ENCODE peak calls at places on chromosomes 16 and 17, in nine cellular contexts. M is IMR-90, S is osteoblast, W is neuronal stem cell, N is DND-41, L is GM23248, O is PC-3, X is neural progenitor cell, D is fibroblast of lung. G is an unnamed sample.

GRCh38 chr17:81994593-81995462 is 17.4 kb downstream of the ASPSCR1 start:
- DNase-seq in M (no peak), S (no peak), W (no peak), N (no peak), L (no peak), O (no peak), X (no peak), D (peak; percentile 33), G (no peak)

GRCh38 chr16:85612191-85612800 is 826 bp upstream of the GSE1 start:
- DNase-seq in M (peak; percentile 85), S (peak; percentile 100), W (peak; percentile 31), N (no peak), L (peak; percentile 97), O (peak; percentile 88), X (peak; percentile 55), D (peak; percentile 85), G (no peak)

GRCh38 chr16:20873331-20873730 is 26.8 kb downstream of the DCUN1D3 start:
- DNase-seq in M (no peak), S (no peak), W (peak; percentile 6), N (no peak), L (no peak), O (no peak), X (no peak), D (no peak), G (no peak)

GRCh38 chr16:56336071-56336688 is 89.2 kb downstream of the AMFR start:
- DNase-seq in M (no peak), S (no peak), W (no peak), N (no peak), L (no peak), O (peak; percentile 28), X (no peak), D (no peak), G (no peak)

GRCh38 chr16:88914750-88915368 is 48.4 kb upstream of the PABPN1L start:
- DNase-seq in M (peak; percentile 25), S (peak; percentile 99), W (no peak), N (no peak), L (peak; percentile 88), O (no peak), X (no peak), D (peak; percentile 62), G (no peak)

GRCh38 chr16:85601730-85602401 is 11.3 kb upstream of the GSE1 start:
- DNase-seq in M (peak; percentile 24), S (no peak), W (no peak), N (no peak), L (peak; percentile 54), O (no peak), X (no peak), D (no peak), G (no peak)

GRCh38 chr16:67156146-67156844 is 3.4 kb downstream of the TRADD start:
- DNase-seq in M (no peak), S (peak; percentile 75), W (no peak), N (no peak), L (no peak), O (no peak), X (no peak), D (no peak), G (no peak)

GRCh38 chr17:50538549-50539410 is 6.2 kb downstream of the EPN3 start:
- DNase-seq in M (no peak), S (peak; percentile 80), W (no peak), N (no peak), L (no peak), O (no peak), X (no peak), D (no peak), G (no peak)

GRCh38 chr17:28950017-28950751 is 1.1 kb downstream of the PHF12 start:
- DNase-seq in M (peak; percentile 39), S (no peak), W (peak; percentile 60), N (peak; percentile 73), L (peak; percentile 61), O (peak; percentile 11), X (peak; percentile 76), D (peak; percentile 58), G (peak; percentile 54)

GRCh38 chr17:19392303-19392702 is 5.3 kb upstream of the MFAP4 start:
- DNase-seq in M (no peak), S (no peak), W (no peak), N (no peak), L (no peak), O (no peak), X (no peak), D (no peak), G (no peak)

GRCh38 chr17:62309381-62309780 is 71.0 kb upstream of the EFCAB3 start:
- DNase-seq in M (no peak), S (no peak), W (no peak), N (no peak), L (no peak), O (no peak), X (no peak), D (peak; percentile 3), G (no peak)

GRCh38 chr17:31297090-31297489 is at the start of gene OMG:
- DNase-seq in M (no peak), S (no peak), W (peak; percentile 4), N (no peak), L (no peak), O (no peak), X (peak; percentile 30), D (no peak), G (no peak)

GRCh38 chr16:86942469-86943175 is 364.3 kb downstream of the FOXL1 start:
- DNase-seq in M (no peak), S (peak; percentile 94), W (no peak), N (no peak), L (peak; percentile 90), O (peak; percentile 53), X (no peak), D (peak; percentile 31), G (no peak)

GRCh38 chr16:19138601-19139000 is 24.8 kb downstream of the ITPRIPL2 start:
- DNase-seq in M (peak; percentile 89), S (peak; percentile 58), W (no peak), N (no peak), L (peak; percentile 76), O (peak; percentile 47), X (no peak), D (peak; percentile 95), G (peak; percentile 49)

GRCh38 chr16:19137621-19138128 is 23.9 kb downstream of the ITPRIPL2 start:
- DNase-seq in M (no peak), S (no peak), W (no peak), N (no peak), L (no peak), O (no peak), X (no peak), D (no peak), G (no peak)

GRCh38 chr16:19140392-19140791 is 26.6 kb downstream of the ITPRIPL2 start:
- DNase-seq in M (no peak), S (no peak), W (no peak), N (no peak), L (no peak), O (no peak), X (no peak), D (no peak), G (no peak)

GRCh38 chr16:19137201-19137601 is 23.4 kb downstream of the ITPRIPL2 start:
- DNase-seq in M (no peak), S (no peak), W (no peak), N (no peak), L (peak; percentile 23), O (peak; percentile 82), X (no peak), D (peak; percentile 74), G (no peak)

DNA sequence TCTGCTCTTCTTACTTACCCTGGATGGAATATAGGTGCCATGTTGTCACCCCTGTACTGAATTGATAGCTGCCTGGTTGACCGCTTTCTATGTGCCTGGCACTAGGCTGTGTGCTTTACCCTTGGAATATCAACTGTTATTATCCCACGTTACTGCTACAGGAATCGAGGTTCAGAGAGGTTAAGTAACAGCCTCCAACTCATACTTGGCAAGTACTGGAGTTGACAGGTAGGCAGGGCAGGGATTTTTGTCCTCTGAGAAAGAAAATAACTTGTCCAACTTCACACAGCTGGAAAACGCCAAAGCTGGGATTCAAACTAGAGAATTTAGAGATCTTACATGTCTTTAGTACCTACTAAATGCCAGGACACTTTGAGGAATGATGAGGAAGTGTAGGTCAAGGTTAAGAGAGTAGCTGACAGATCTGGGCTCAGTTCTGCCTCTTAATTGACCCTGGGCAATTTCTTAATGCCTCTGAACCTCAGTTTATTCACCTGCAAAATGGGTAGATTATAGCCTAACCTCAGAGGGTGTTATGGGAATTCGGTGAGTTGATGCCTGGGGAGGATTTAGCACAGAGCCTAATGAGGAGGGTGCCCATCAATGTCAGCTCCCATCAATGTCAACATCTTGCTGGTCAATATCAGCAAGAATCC is 25.8 kb downstream of the ITPRIPL2 start:
- DNase-seq in M (no peak), S (no peak), W (no peak), N (no peak), L (no peak), O (no peak), X (no peak), D (no peak), G (no peak)
- H2AFZ ChIP-seq in M (peak overlapping the region; percentile 48), S (no peak overlapping the region), W (no peak overlapping the region), N (no peak overlapping the region), L (no peak overlapping the region), O (no peak overlapping the region), X (no peak overlapping the region), D (no peak overlapping the region), G (no peak overlapping the region)

GRCh38 chr17:17911003-17911613 is 61.1 kb downstream of the TOM1L2 start:
- DNase-seq in M (no peak), S (peak; percentile 14), W (no peak), N (no peak), L (no peak), O (no peak), X (peak; percentile 29), D (no peak), G (no peak)

GRCh38 chr17:17907469-17907868 is 64.7 kb downstream of the TOM1L2 start:
- DNase-seq in M (no peak), S (peak; percentile 44), W (no peak), N (no peak), L (no peak), O (no peak), X (no peak), D (no peak), G (no peak)

GRCh38 chr17:17910060-17910459 is 62.1 kb downstream of the TOM1L2 start:
- DNase-seq in M (no peak), S (peak; percentile 32), W (no peak), N (no peak), L (no peak), O (no peak), X (no peak), D (no peak), G (no peak)

GRCh38 chr17:17906418-17907215 is 65.6 kb downstream of the TOM1L2 start:
- DNase-seq in M (no peak), S (no peak), W (no peak), N (no peak), L (no peak), O (peak; percentile 12), X (no peak), D (no peak), G (peak; percentile 66)

GRCh38 chr17:17909078-17909477 is 63.1 kb downstream of the TOM1L2 start:
- DNase-seq in M (no peak), S (no peak), W (no peak), N (no peak), L (no peak), O (no peak), X (no peak), D (no peak), G (no peak)
- H3K27ac ChIP-seq in M (no peak overlapping the region), S (no peak overlapping the region), W (no peak overlapping the region), N (no peak overlapping the region), L (no peak overlapping the region), O (no peak overlapping the region), X (no peak overlapping the region), D (no peak overlapping the region), G (no peak overlapping the region)

GRCh38 chr17:17749921-17750320 is 68.7 kb downstream of the RAI1 start:
- DNase-seq in M (peak; percentile 43), S (peak; percentile 88), W (peak; percentile 76), N (peak; percentile 34), L (peak; percentile 56), O (peak; percentile 42), X (peak; percentile 90), D (peak; percentile 54), G (peak; percentile 65)
- H2AFZ ChIP-seq in M (peak overlapping the region; percentile 1), S (no peak overlapping the region), W (no peak overlapping the region), N (no peak overlapping the region), L (no peak overlapping the region), O (no peak overlapping the region), X (no peak overlapping the region), D (no peak overlapping the region), G (no peak overlapping the region)

GRCh38 chr17:57106836-57107497 is 21.9 kb downstream of the AKAP1 start:
- DNase-seq in M (no peak), S (no peak), W (no peak), N (no peak), L (no peak), O (no peak), X (no peak), D (no peak), G (no peak)
- H3K27ac ChIP-seq in M (no peak overlapping the region), S (no peak overlapping the region), W (no peak overlapping the region), N (no peak overlapping the region), L (no peak overlapping the region), O (peak overlapping the region; percentile 97), X (no peak overlapping the region), D (no peak overlapping the region), G (no peak overlapping the region)

G was measured in endothelial cell of umbilical vein.